ENCODE peak calls at places on chromosomes 13 and 19, in four cellular contexts. C is prostate gland, L is IMR-90, E is breast epithelium. T is an unnamed sample.

GRCh38 chr19:4329858-4330257 is 8.8 kb downstream of the STAP2 start:
- DNase-seq in E (no peak), C (no peak), L (no peak), T (no peak)

GRCh38 chr13:35720690-35721554 is 244.4 kb upstream of the MAB21L1 start:
- DNase-seq in L (peak; percentile 46), E (no peak), C (peak; percentile 19), T (peak; percentile 62)

GRCh38 chr13:60662595-60662994 is 265.6 kb downstream of the TDRD3 start:
- DNase-seq in E (no peak), C (no peak), L (no peak), T (no peak)

GRCh38 chr13:62879071-62879470 is 1463.4 kb upstream of the PCDH20 start:
- DNase-seq in E (no peak), C (no peak), L (peak; percentile 77), T (peak; percentile 28)

GRCh38 chr13:113846639-113847318 is 17.1 kb downstream of the GAS6 start:
- DNase-seq in E (peak; percentile 27), L (no peak), C (no peak), T (no peak)

GRCh38 chr19:35143231-35143715 is at the start of gene FXYD7:
- DNase-seq in C (no peak), E (no peak), L (no peak), T (no peak)

GRCh38 chr19:19406878-19407639 is 1.6 kb downstream of the GATAD2A start:
- DNase-seq in L (peak; percentile 45), E (no peak), C (peak; percentile 46), T (peak; percentile 63)

GRCh38 chr19:6730153-6730804 is 7.1 kb downstream of the GPR108 start:
- DNase-seq in L (no peak), C (peak; percentile 94), E (no peak), T (no peak)

GRCh38 chr19:28686741-28687140 is 526.2 kb downstream of the UQCRFS1 start:
- DNase-seq in C (no peak), L (no peak), E (no peak), T (no peak)

GRCh38 chr13:29516880-29517279 is 78.6 kb downstream of the SLC7A1 start:
- DNase-seq in L (no peak), C (no peak), E (no peak), T (no peak)

GRCh38 chr13:92901739-92902138 is 324.9 kb upstream of the GPC6 start:
- DNase-seq in L (no peak), E (no peak), C (no peak), T (no peak)

GRCh38 chr19:1254081-1254527 is 5.7 kb downstream of the MIDN start:
- DNase-seq in E (no peak), L (no peak), C (peak; percentile 19), T (peak; percentile 46)

GRCh38 chr19:24049537-24049936 is 37.5 kb upstream of the ZNF254 start:
- DNase-seq in E (no peak), C (no peak), L (no peak), T (no peak)

GRCh38 chr13:44874176-44874575 is 115.1 kb downstream of the NUFIP1 start:
- DNase-seq in E (no peak), C (no peak), L (no peak), T (no peak)

GRCh38 chr19:56321981-56322558 is 7.4 kb upstream of the ZSCAN5A start:
- DNase-seq in E (no peak), L (no peak), C (no peak), T (no peak)

GRCh38 chr19:19597809-19598306 is 20.6 kb downstream of the PBX4 start:
- DNase-seq in C (no peak), E (no peak), L (no peak), T (peak; percentile 5)

GRCh38 chr19:53906211-53907192 is 2.6 kb upstream of the CACNG7 start:
- DNase-seq in E (no peak), L (no peak), C (no peak), T (peak; percentile 35)

GRCh38 chr19:16035601-16036297 is 40.5 kb upstream of the TPM4 start:
- DNase-seq in L (no peak), C (no peak), E (peak; percentile 48), T (no peak)

GRCh38 chr13:84086847-84087162 is 204.5 kb upstream of the SLITRK1 start:
- DNase-seq in L (no peak), C (no peak), E (no peak), T (no peak)

GRCh38 chr13:102774210-102774560 is 599 bp upstream of the TEX30 start:
- DNase-seq in C (no peak), E (no peak), L (no peak), T (no peak)

GRCh38 chr13:59112375-59112774 is 1051.4 kb downstream of the DIAPH3 start:
- DNase-seq in C (no peak), E (no peak), L (peak; percentile 99), T (peak; percentile 98)

GRCh38 chr19:55005684-55006488 is 32.2 kb downstream of the GP6 start:
- DNase-seq in C (no peak), L (no peak), E (no peak), T (peak; percentile 65)

GRCh38 chr13:67076378-67076777 is 153.8 kb downstream of the PCDH9 start:
- DNase-seq in E (no peak), C (no peak), L (peak; percentile 38), T (peak; percentile 57)

GRCh38 chr13:67078062-67078461 is 152.1 kb downstream of the PCDH9 start:
- DNase-seq in C (no peak), L (no peak), E (no peak), T (no peak)

GRCh38 chr13:67077132-67077531 is 153.0 kb downstream of the PCDH9 start:
- DNase-seq in L (no peak), E (no peak), C (no peak), T (no peak)

GRCh38 chr13:67071918-67072598 is 158.1 kb downstream of the PCDH9 start:
- DNase-seq in C (no peak), E (no peak), L (no peak), T (no peak)

GRCh38 chr13:67075239-67075638 is 154.9 kb downstream of the PCDH9 start:
- DNase-seq in C (no peak), L (peak; percentile 15), E (no peak), T (peak; percentile 71)
- H3K4me3 ChIP-seq in C (no peak overlapping the region), L (no peak overlapping the region), E (no peak overlapping the region), T (no peak overlapping the region)

DNA sequence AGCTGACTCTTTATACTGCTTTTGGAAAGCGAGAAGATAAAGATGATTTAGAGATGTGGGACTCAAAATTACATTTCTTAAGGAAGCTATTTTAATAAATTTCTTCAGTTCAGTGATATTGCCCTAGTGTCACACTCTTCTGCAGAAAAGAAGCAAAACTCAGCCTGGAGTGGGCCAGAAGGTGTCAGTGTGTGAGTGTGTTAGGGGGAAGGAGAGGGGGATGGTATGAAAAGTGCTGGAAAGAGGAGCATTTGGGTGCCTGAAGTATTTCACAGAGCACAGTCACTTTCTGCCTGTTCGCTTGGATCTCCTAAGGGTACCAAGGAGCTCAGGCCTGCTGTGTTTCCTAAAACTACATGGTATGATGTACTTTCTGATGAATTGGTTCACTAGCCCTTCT is 84.5 kb upstream of the FRY start:
- DNase-seq in E (no peak), C (no peak), L (no peak), T (no peak)
- TF ChIP-seq CTCF in E (no peak), C (no peak), L (no peak), T (no peak)

GRCh38 chr19:47714339-47714738 is 1.1 kb downstream of the EHD2 start:
- DNase-seq in L (no peak), C (no peak), E (no peak), T (no peak)
- H3K4me3 ChIP-seq in L (peak overlapping the region; percentile 90), C (peak overlapping the region; percentile 44), E (peak overlapping the region; percentile 88), T (peak overlapping the region; percentile 93)

GRCh38 chr13:110323172-110323851 is 16.2 kb downstream of the COL4A2 start:
- DNase-seq in E (no peak), L (peak; percentile 96), C (no peak), T (peak; percentile 83)
- TF ChIP-seq CTCF in E (no peak), L (peak; percentile 18), C (no peak), T (peak; percentile 9)

GRCh38 chr13:19959831-19960672 is 1.5 kb downstream of the ZMYM2 start:
- DNase-seq in C (peak; percentile 87), L (peak; percentile 90), E (peak; percentile 84), T (peak; percentile 90)

GRCh38 chr13:19959141-19959830 is 759 bp downstream of the ZMYM2 start:
- DNase-seq in C (peak; percentile 44), E (peak; percentile 64), L (peak; percentile 39), T (peak; percentile 52)

GRCh38 chr13:19961484-19961883 is 3.0 kb downstream of the ZMYM2 start:
- DNase-seq in C (no peak), E (no peak), L (no peak), T (peak; percentile 5)

GRCh38 chr13:19961924-19962323 is 3.4 kb downstream of the ZMYM2 start:
- DNase-seq in C (no peak), E (no peak), L (peak; percentile 31), T (no peak)

DNA sequence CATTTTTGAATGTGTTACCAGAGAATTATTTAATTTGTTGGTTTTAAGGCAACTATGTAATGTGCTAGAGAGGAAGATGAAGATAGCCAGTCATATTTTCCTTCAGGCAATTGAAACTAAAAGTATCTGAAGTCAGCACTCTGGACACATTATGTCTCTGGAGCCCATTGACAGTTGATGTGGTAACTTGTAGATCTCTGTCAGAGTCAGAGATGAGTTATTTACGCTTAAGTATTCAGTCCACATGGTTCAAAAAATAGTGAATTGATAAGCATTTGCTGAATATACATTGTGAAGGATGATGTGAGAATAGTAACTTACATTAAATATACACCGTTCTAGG is 2.1 kb downstream of the ZMYM2 start:
- DNase-seq in E (no peak), C (no peak), L (no peak), T (no peak)
- H3K4me3 ChIP-seq in E (peak overlapping the region; percentile 88), C (no peak overlapping the region), L (no peak overlapping the region), T (peak overlapping the region; percentile 90)

GRCh38 chr19:11792942-11793341 is 5.4 kb upstream of the ZNF491 start:
- DNase-seq in E (no peak), C (no peak), L (no peak), T (no peak)

GRCh38 chr19:11797491-11797890 is 832 bp upstream of the ZNF491 start:
- DNase-seq in C (peak; percentile 92), E (peak; percentile 85), L (peak; percentile 87), T (peak; percentile 93)

GRCh38 chr19:11798391-11799296 is at the start of gene ZNF491:
- DNase-seq in C (peak; percentile 91), L (peak; percentile 87), E (peak; percentile 88), T (peak; percentile 85)
- TF ChIP-seq CTCF in C (peak; percentile 21), L (peak; percentile 31), E (no peak), T (no peak)

DNA sequence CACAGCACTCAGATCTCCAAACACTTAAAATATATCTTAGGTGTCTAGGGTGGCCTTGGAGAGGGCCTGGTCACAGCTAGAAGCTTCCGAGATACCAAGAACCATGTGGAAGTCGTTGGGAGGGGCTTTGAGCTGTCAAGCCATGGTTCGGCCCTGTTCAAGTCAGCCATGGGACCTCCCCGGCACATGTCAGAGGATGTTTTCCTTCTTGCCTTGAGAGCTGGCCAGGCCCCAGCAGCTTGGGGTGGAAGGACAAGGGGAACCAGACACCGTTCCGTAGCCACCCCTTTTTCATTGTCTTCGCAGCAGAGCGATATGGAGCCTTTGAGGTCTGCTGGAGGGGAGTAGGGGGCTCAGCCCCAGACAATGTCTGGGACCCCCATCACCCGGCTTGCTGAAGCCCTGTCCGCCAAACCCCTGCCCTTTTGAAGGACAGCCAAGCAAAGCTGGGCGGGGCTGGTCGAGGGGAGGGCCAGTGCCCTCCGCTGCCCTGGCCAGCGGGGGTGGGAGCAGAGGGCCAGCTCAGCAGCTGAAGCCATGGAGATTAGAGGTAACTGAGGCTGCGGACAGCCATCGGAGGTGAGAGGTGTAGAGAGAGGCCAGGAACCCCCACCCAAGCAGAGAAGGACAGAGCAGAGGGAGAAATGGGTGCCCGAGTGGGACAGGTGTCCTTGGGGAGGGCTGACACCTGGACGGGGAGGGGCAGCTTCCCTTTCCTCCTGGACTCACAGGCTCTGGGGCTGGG is 435 bp downstream of the KLK11 start:
- DNase-seq in C (peak; percentile 74), L (no peak), E (no peak), T (no peak)
- H3K4me3 ChIP-seq in C (peak overlapping the region; percentile 36), L (no peak overlapping the region), E (peak overlapping the region; percentile 6), T (no peak overlapping the region)

T was measured in cardiac fibroblast.